ENCODE peak calls at places on chromosomes 11 and 22, in nine cellular contexts. K is brain microvascular endothelial cell, Y is neural progenitor cell, I is iPS DF 6.9, O is GM12864, Z is K562, D is breast epithelium, J is OCI-LY7, M is GM23248. P is an unnamed sample.

GRCh38 chr11:122069946-122070345 is 46.1 kb downstream of the BLID start:
- DNase-seq in D (peak), I (no peak), Y (peak), K (peak), M (peak), Z (no peak), J (no peak), O (no peak), P (peak)

GRCh38 chr11:95593101-95593500 is 196.5 kb downstream of the FAM76B start:
- DNase-seq in Y (no peak), Z (no peak), J (no peak), M (peak), K (no peak), O (no peak), D (no peak), I (no peak), P (no peak)

GRCh38 chr22:39169797-39170466 is 17.5 kb upstream of the CBX7 start:
- DNase-seq in M (no peak), O (no peak), Y (no peak), K (no peak), Z (no peak), J (no peak), D (no peak), I (no peak), P (no peak)

GRCh38 chr11:70739811-70740474 is 341.6 kb downstream of the CTTN start:
- DNase-seq in K (no peak), I (no peak), Z (no peak), J (no peak), D (no peak), Y (peak), O (no peak), M (no peak), P (no peak)

GRCh38 chr11:119335655-119336543 is 1.6 kb downstream of the RNF26 start:
- DNase-seq in D (peak), K (no peak), I (no peak), Z (no peak), Y (no peak), M (no peak), O (no peak), J (no peak), P (no peak)

GRCh38 chr11:33531743-33532181 is 168.9 kb downstream of the C11orf91 start:
- DNase-seq in J (no peak), M (peak), Y (no peak), O (no peak), Z (no peak), I (no peak), D (peak), K (peak), P (no peak)

GRCh38 chr11:83220279-83220678 is 26.8 kb downstream of the ANKRD42 start:
- DNase-seq in O (no peak), I (no peak), Y (peak), Z (no peak), M (no peak), D (peak), J (no peak), K (no peak), P (no peak)

GRCh38 chr11:124717786-124718634 is 21.7 kb upstream of the NRGN start:
- DNase-seq in Z (no peak), I (no peak), O (no peak), K (no peak), J (no peak), M (peak), D (no peak), Y (peak), P (no peak)

GRCh38 chr11:40168461-40168860 is 1291.0 kb downstream of the LRRC4C start:
- DNase-seq in M (no peak), Z (no peak), Y (peak), K (no peak), O (no peak), J (no peak), I (no peak), D (no peak), P (no peak)

GRCh38 chr22:45493286-45493771 is 9.4 kb upstream of the FBLN1 start:
- DNase-seq in O (no peak), D (no peak), K (no peak), Y (no peak), J (no peak), Z (no peak), I (no peak), M (peak), P (no peak)

GRCh38 chr22:45072322-45072903 is 62.6 kb upstream of the PHF21B start:
- DNase-seq in Z (peak), D (no peak), O (no peak), Y (peak), M (peak), J (no peak), I (peak), K (peak), P (no peak)

GRCh38 chr11:13288375-13289029 is 10.9 kb downstream of the BMAL1 start:
- DNase-seq in M (no peak), J (no peak), K (peak), D (no peak), Y (no peak), O (no peak), I (no peak), Z (no peak), P (no peak)

GRCh38 chr11:113389288-113389687 is 1.7 kb downstream of the ANKK1 start:
- DNase-seq in K (no peak), J (no peak), D (no peak), O (no peak), I (no peak), Z (no peak), M (no peak), Y (peak), P (no peak)

GRCh38 chr11:34564807-34565241 is 51.2 kb upstream of the ELF5 start:
- DNase-seq in I (no peak), K (no peak), J (no peak), O (no peak), M (no peak), Y (no peak), D (peak), Z (no peak), P (no peak)

GRCh38 chr11:119832132-119832531 is 103.1 kb upstream of the NECTIN1 start:
- DNase-seq in D (no peak), K (no peak), O (no peak), I (no peak), J (no peak), Z (no peak), M (no peak), Y (no peak), P (no peak)

GRCh38 chr22:41672780-41673509 is 15.7 kb downstream of the SNU13 start:
- DNase-seq in I (no peak), M (peak), Z (no peak), Y (no peak), O (no peak), K (no peak), J (peak), D (no peak), P (no peak)

GRCh38 chr11:32400196-32400595 is 35.1 kb downstream of the WT1 start:
- DNase-seq in M (peak), I (no peak), K (peak), D (no peak), Y (no peak), Z (no peak), J (no peak), O (no peak), P (no peak)

GRCh38 chr11:65185166-65185565 is 3.4 kb downstream of the CAPN1 start:
- DNase-seq in D (no peak), I (no peak), K (no peak), M (no peak), Z (no peak), O (no peak), Y (no peak), J (no peak), P (no peak)

GRCh38 chr11:35146074-35146521 is 7.1 kb downstream of the CD44 start:
- DNase-seq in J (no peak), O (peak), M (peak), I (no peak), K (no peak), Y (no peak), Z (no peak), D (no peak), P (no peak)

GRCh38 chr22:38868886-38869381 is 3.1 kb downstream of the CBX6 start:
- DNase-seq in D (no peak), J (peak), K (peak), I (peak), M (peak), Z (peak), Y (peak), O (no peak), P (peak)

GRCh38 chr11:102680945-102681344 is 24.6 kb downstream of the MMP27 start:
- DNase-seq in J (no peak), O (no peak), D (no peak), Z (no peak), I (no peak), K (no peak), M (peak), Y (no peak), P (peak)

GRCh38 chr11:134358165-134358852 is 26.5 kb downstream of the GLB1L2 start:
- DNase-seq in O (no peak), J (no peak), M (no peak), Y (no peak), D (no peak), Z (no peak), K (no peak), I (no peak), P (no peak)

GRCh38 chr22:28791124-28791523 is 9.2 kb downstream of the XBP1 start:
- DNase-seq in J (no peak), D (no peak), Z (no peak), K (no peak), Y (no peak), I (no peak), O (no peak), M (no peak), P (no peak)
- H3K4me3 ChIP-seq in J (no peak), D (no peak), Z (no peak), K (no peak), Y (no peak), I (no peak), O (no peak), M (no peak), P (no peak)

GRCh38 chr11:828501-829115 is 889 bp downstream of the CRACR2B start:
- DNase-seq in Y (peak), I (no peak), D (no peak), M (no peak), Z (no peak), J (no peak), K (no peak), O (no peak), P (no peak)
- H3K4me3 ChIP-seq in Y (peak), I (no peak), D (no peak), M (no peak), Z (no peak), J (no peak), K (no peak), O (no peak), P (peak)

GRCh38 chr11:2808850-2809847 is 76.4 kb downstream of the CDKN1C start:
- DNase-seq in I (no peak), O (no peak), D (no peak), Z (no peak), J (no peak), Y (no peak), K (no peak), M (no peak), P (peak)

GRCh38 chr11:2806351-2807058 is 79.1 kb downstream of the CDKN1C start:
- DNase-seq in K (no peak), Z (no peak), J (no peak), D (peak), Y (peak), O (no peak), I (no peak), M (no peak), P (peak)

GRCh38 chr11:2807276-2807681 is 78.3 kb downstream of the CDKN1C start:
- DNase-seq in D (peak), Y (no peak), J (no peak), M (no peak), Z (peak), O (no peak), K (no peak), I (no peak), P (peak)

GRCh38 chr11:2809854-2810253 is 75.7 kb downstream of the CDKN1C start:
- DNase-seq in D (no peak), Y (no peak), K (no peak), Z (no peak), J (no peak), O (no peak), M (no peak), I (no peak), P (no peak)

GRCh38 chr11:2807801-2808241 is 77.8 kb downstream of the CDKN1C start:
- DNase-seq in Z (no peak), D (no peak), M (no peak), O (no peak), Y (no peak), K (no peak), J (no peak), I (no peak), P (peak)
- H3K4me3 ChIP-seq in Z (no peak), D (no peak), M (no peak), O (no peak), Y (no peak), K (no peak), J (no peak), I (no peak), P (peak)

DNA sequence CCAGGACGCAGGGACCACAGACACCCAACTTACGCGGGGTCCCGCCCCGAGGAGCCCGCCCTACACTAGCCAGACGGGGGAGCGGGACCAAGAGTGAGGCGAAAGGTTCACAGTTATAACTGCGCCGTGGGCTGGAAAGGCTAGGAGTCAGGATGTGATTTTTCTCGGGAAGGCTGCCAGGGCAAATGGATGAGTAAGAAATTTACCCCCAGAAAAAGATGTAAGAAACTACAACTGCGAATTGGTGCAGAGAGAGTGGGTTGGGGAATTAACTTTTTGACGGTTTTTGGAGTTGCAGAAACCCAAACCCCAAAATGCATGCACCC is 1.3 kb downstream of the TSPAN18 start:
- DNase-seq in Y (no peak), Z (no peak), O (no peak), I (no peak), D (no peak), K (no peak), M (no peak), J (no peak), P (no peak)
- H3K4me3 ChIP-seq in Y (peak), Z (no peak), O (no peak), I (no peak), D (peak), K (no peak), M (peak), J (peak), P (peak)

GRCh38 chr11:132655187-132655855 is 877.0 kb downstream of the OPCML start:
- DNase-seq in O (no peak), Y (no peak), Z (no peak), D (no peak), J (no peak), I (no peak), M (peak), K (no peak), P (no peak)
- H3K4me3 ChIP-seq in O (no peak), Y (no peak), Z (no peak), D (no peak), J (no peak), I (no peak), M (no peak), K (no peak), P (no peak)

DNA sequence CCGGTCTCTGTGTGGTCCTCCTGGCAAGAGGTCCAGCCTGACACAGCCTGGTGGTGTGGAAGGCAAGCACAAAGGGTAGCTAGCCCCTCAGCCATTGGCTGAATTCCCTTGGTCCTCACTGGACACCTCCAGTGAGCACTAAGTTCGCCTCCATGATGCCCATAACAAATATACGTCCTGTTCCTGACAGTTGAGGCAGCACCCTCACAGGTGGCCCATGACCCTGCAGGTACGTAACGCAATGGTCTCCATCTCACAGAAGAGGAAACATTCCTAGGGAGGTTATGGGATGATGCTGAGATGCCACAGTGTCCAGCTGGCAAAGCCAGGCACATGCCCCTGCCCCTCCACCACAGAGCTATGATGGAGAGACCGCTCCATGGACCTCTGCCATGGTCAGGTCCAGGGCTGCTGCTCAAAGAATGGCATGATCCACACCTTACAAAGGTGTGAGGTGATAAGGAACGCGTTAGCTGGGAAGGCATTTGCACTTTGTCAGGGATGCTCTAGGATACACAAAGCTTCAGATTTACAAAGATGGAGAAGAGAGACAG is 1.4 kb upstream of the GNAZ start:
- DNase-seq in M (no peak), I (no peak), K (no peak), Z (no peak), Y (no peak), D (no peak), J (no peak), O (no peak), P (no peak)
- H3K4me3 ChIP-seq in M (no peak), I (no peak), K (no peak), Z (no peak), Y (peak), D (no peak), J (no peak), O (no peak), P (no peak)

GRCh38 chr22:37419370-37419915 is 7.8 kb downstream of the ELFN2 start:
- DNase-seq in Z (no peak), Y (no peak), M (peak), J (no peak), D (no peak), I (no peak), O (no peak), K (no peak), P (no peak)

GRCh38 chr22:37419916-37420655 is 7.2 kb downstream of the ELFN2 start:
- DNase-seq in O (no peak), Z (no peak), K (no peak), D (no peak), J (no peak), I (no peak), M (peak), Y (peak), P (no peak)

GRCh38 chr22:37418627-37419369 is 8.5 kb downstream of the ELFN2 start:
- DNase-seq in K (no peak), O (no peak), Y (peak), M (no peak), I (no peak), Z (no peak), D (no peak), J (no peak), P (no peak)

GRCh38 chr22:37421468-37421877 is 5.8 kb downstream of the ELFN2 start:
- DNase-seq in Y (no peak), J (no peak), I (no peak), O (no peak), Z (no peak), M (no peak), D (no peak), K (no peak), P (no peak)

DNA sequence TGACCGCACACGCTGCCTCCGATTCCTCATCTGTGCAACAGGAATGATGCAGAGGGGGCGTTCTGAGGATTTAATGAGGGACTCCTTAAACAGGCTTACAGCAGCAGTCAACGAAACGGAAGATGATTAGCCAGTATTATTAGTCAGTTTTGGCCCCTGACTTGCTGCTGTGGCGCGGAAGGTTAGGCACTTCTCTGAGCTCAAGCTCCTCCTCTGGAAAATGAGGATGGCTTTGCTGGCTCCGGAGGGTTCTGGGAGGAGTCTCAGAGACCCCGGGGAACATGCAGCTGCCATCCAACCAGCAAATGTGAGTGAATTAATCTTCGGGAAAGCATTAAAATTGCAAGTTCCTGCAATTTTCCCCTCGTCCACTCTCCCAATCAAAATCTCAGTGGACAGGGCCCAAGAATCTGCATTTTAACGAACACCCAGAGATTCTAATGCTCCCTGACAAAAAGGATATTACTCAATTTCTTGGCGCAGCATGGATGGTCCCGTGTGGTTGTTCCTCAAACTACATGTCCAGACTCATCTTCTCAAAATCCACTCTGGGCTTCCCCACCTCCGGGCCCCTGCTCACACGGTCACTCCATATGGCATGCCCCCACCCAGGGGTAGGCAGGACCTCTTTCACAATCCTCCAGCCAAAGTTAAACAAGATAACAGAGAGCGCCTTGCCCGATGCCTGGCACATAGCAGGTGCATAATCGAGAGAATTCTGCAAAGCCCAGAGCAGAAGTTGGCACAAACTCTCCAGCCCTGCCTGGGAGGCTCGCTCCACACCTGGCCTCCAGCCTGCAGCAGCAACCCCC is 6.4 kb downstream of the ELFN2 start:
- DNase-seq in Y (no peak), D (no peak), K (no peak), O (no peak), M (peak), J (no peak), Z (no peak), I (no peak), P (no peak)
- H3K4me3 ChIP-seq in Y (peak), D (no peak), K (peak), O (no peak), M (peak), J (no peak), Z (no peak), I (peak), P (no peak)

GRCh38 chr11:9567401-9567800 is 6.1 kb upstream of the WEE1 start:
- DNase-seq in D (no peak), J (no peak), Z (no peak), I (no peak), O (no peak), Y (no peak), K (no peak), M (no peak), P (no peak)

GRCh38 chr11:9566561-9567063 is 6.9 kb upstream of the WEE1 start:
- DNase-seq in M (peak), J (no peak), K (peak), Z (no peak), I (no peak), O (no peak), Y (no peak), D (no peak), P (no peak)

GRCh38 chr11:9568161-9568853 is 5.2 kb upstream of the WEE1 start:
- DNase-seq in O (no peak), Y (no peak), Z (no peak), I (no peak), M (peak), J (no peak), D (no peak), K (no peak), P (no peak)

GRCh38 chr11:9563196-9563730 is 10.2 kb upstream of the WEE1 start:
- DNase-seq in J (no peak), D (no peak), I (no peak), Z (no peak), M (no peak), O (no peak), K (no peak), Y (no peak), P (no peak)

GRCh38 chr11:9565822-9566560 is 7.5 kb upstream of the WEE1 start:
- DNase-seq in K (peak), D (peak), I (peak), Y (peak), M (peak), Z (peak), J (no peak), O (peak), P (no peak)
- H3K4me3 ChIP-seq in K (no peak), D (no peak), I (no peak), Y (no peak), M (peak), Z (no peak), J (no peak), O (no peak), P (no peak)